ENCODE peak calls at places on chromosomes 11 and 22, in five cellular contexts. One of them, this sample, is unnamed.

GRCh38 chr11:10197091-10197490 is 96.9 kb downstream of the SBF2 start:
- DNase-seq in HFF-Myc: peak; percentile 17
- DNase-seq in stimulated activated CD4-positive, alpha-beta T cell treated with anti-CD3 and anti-CD28 coated beads, Interleukin-1b, Interleukin-23, amount 100 ng/mL, for 1 hour: no peak
- DNase-seq in GM13977: no peak
- DNase-seq in GM03348: peak; percentile 60
- DNase-seq in this sample: no peak

GRCh38 chr11:77087723-77088225 is 14.9 kb upstream of the OMP start:
- DNase-seq in HFF-Myc: no peak
- DNase-seq in stimulated activated CD4-positive, alpha-beta T cell treated with anti-CD3 and anti-CD28 coated beads, Interleukin-1b, Interleukin-23, amount 100 ng/mL, for 1 hour: no peak
- DNase-seq in GM13977: no peak
- DNase-seq in GM03348: no peak
- DNase-seq in this sample: no peak

GRCh38 chr11:48106166-48106565 is 110.4 kb upstream of the OR4B1 start:
- DNase-seq in HFF-Myc: no peak
- DNase-seq in stimulated activated CD4-positive, alpha-beta T cell treated with anti-CD3 and anti-CD28 coated beads, Interleukin-1b, Interleukin-23, amount 100 ng/mL, for 1 hour: no peak
- DNase-seq in GM13977: no peak
- DNase-seq in GM03348: no peak
- DNase-seq in this sample: peak; percentile 67

GRCh38 chr11:82733444-82734119 is at the start of gene FAM181B:
- DNase-seq in HFF-Myc: no peak
- DNase-seq in stimulated activated CD4-positive, alpha-beta T cell treated with anti-CD3 and anti-CD28 coated beads, Interleukin-1b, Interleukin-23, amount 100 ng/mL, for 1 hour: no peak
- DNase-seq in GM13977: no peak
- DNase-seq in GM03348: peak; percentile 35
- DNase-seq in this sample: no peak

GRCh38 chr22:43088979-43089717 is at the start of gene TTLL1:
- DNase-seq in HFF-Myc: peak; percentile 31
- DNase-seq in stimulated activated CD4-positive, alpha-beta T cell treated with anti-CD3 and anti-CD28 coated beads, Interleukin-1b, Interleukin-23, amount 100 ng/mL, for 1 hour: peak; percentile 63
- DNase-seq in GM13977: peak; percentile 95
- DNase-seq in GM03348: peak; percentile 97
- DNase-seq in this sample: peak; percentile 92

GRCh38 chr22:49960967-49961600 is 512 bp downstream of the PIM3 start:
- DNase-seq in HFF-Myc: no peak
- DNase-seq in stimulated activated CD4-positive, alpha-beta T cell treated with anti-CD3 and anti-CD28 coated beads, Interleukin-1b, Interleukin-23, amount 100 ng/mL, for 1 hour: no peak
- DNase-seq in GM13977: peak; percentile 63
- DNase-seq in GM03348: peak; percentile 48
- DNase-seq in this sample: peak; percentile 40

GRCh38 chr11:8263109-8263768 is 439 bp downstream of the LMO1 start:
- DNase-seq in HFF-Myc: no peak
- DNase-seq in stimulated activated CD4-positive, alpha-beta T cell treated with anti-CD3 and anti-CD28 coated beads, Interleukin-1b, Interleukin-23, amount 100 ng/mL, for 1 hour: no peak
- DNase-seq in GM13977: no peak
- DNase-seq in GM03348: no peak
- DNase-seq in this sample: no peak

GRCh38 chr11:60971520-60971919 is at the start of gene CD6:
- DNase-seq in HFF-Myc: no peak
- DNase-seq in stimulated activated CD4-positive, alpha-beta T cell treated with anti-CD3 and anti-CD28 coated beads, Interleukin-1b, Interleukin-23, amount 100 ng/mL, for 1 hour: no peak
- DNase-seq in GM13977: no peak
- DNase-seq in GM03348: no peak
- DNase-seq in this sample: no peak

GRCh38 chr22:39735776-39736175 is 157.8 kb downstream of the ENTHD1 start:
- DNase-seq in HFF-Myc: no peak
- DNase-seq in stimulated activated CD4-positive, alpha-beta T cell treated with anti-CD3 and anti-CD28 coated beads, Interleukin-1b, Interleukin-23, amount 100 ng/mL, for 1 hour: no peak
- DNase-seq in GM13977: no peak
- DNase-seq in GM03348: no peak
- DNase-seq in this sample: no peak

GRCh38 chr11:22657101-22657694 is 9.2 kb upstream of the GAS2 start:
- DNase-seq in HFF-Myc: no peak
- DNase-seq in stimulated activated CD4-positive, alpha-beta T cell treated with anti-CD3 and anti-CD28 coated beads, Interleukin-1b, Interleukin-23, amount 100 ng/mL, for 1 hour: no peak
- DNase-seq in GM13977: peak; percentile 28
- DNase-seq in GM03348: no peak
- DNase-seq in this sample: no peak

GRCh38 chr11:115585361-115586024 is 81.3 kb upstream of the CADM1 start:
- DNase-seq in HFF-Myc: no peak
- DNase-seq in stimulated activated CD4-positive, alpha-beta T cell treated with anti-CD3 and anti-CD28 coated beads, Interleukin-1b, Interleukin-23, amount 100 ng/mL, for 1 hour: no peak
- DNase-seq in GM13977: peak; percentile 58
- DNase-seq in GM03348: no peak
- DNase-seq in this sample: no peak

GRCh38 chr11:61075891-61076290 is 26.4 kb upstream of the CD5 start:
- DNase-seq in HFF-Myc: no peak
- DNase-seq in stimulated activated CD4-positive, alpha-beta T cell treated with anti-CD3 and anti-CD28 coated beads, Interleukin-1b, Interleukin-23, amount 100 ng/mL, for 1 hour: no peak
- DNase-seq in GM13977: no peak
- DNase-seq in GM03348: peak; percentile 61
- DNase-seq in this sample: no peak

GRCh38 chr11:109911488-109911887 is 181.7 kb upstream of the ZC3H12C start:
- DNase-seq in HFF-Myc: no peak
- DNase-seq in stimulated activated CD4-positive, alpha-beta T cell treated with anti-CD3 and anti-CD28 coated beads, Interleukin-1b, Interleukin-23, amount 100 ng/mL, for 1 hour: no peak
- DNase-seq in GM13977: no peak
- DNase-seq in GM03348: no peak
- DNase-seq in this sample: no peak

GRCh38 chr22:30754971-30755759 is 60.5 kb downstream of the OSBP2 start:
- DNase-seq in HFF-Myc: peak; percentile 44
- DNase-seq in stimulated activated CD4-positive, alpha-beta T cell treated with anti-CD3 and anti-CD28 coated beads, Interleukin-1b, Interleukin-23, amount 100 ng/mL, for 1 hour: peak; percentile 11
- DNase-seq in GM13977: peak; percentile 83
- DNase-seq in GM03348: peak; percentile 91
- DNase-seq in this sample: peak; percentile 70

GRCh38 chr11:70028147-70028855 is 49.8 kb upstream of the ANO1 start:
- DNase-seq in HFF-Myc: no peak
- DNase-seq in stimulated activated CD4-positive, alpha-beta T cell treated with anti-CD3 and anti-CD28 coated beads, Interleukin-1b, Interleukin-23, amount 100 ng/mL, for 1 hour: no peak
- DNase-seq in GM13977: no peak
- DNase-seq in GM03348: no peak
- DNase-seq in this sample: no peak

This sample was measured in MM.1S.